ENCODE peak calls at places on chromosomes 12 and 14, in eight cellular contexts. A is PC-9, Z is H9, T is esophagus muscularis mucosa, G is stomach, C is K562, N is DND-41, F is pancreas. X is an unnamed sample.

GRCh38 chr12:22372277-22372837 is 37.9 kb upstream of the ST8SIA1 start:
- DNase-seq in A (no peak), Z (no peak), T (no peak), G (no peak), C (no peak), N (no peak), F (no peak), X (no peak)

GRCh38 chr14:95683793-95684192 is 2.4 kb upstream of the TCL1B start:
- DNase-seq in A (no peak), Z (peak), T (no peak), G (peak), C (no peak), N (peak), F (no peak), X (no peak)

GRCh38 chr14:104872469-104873341 is 7.6 kb downstream of the CEP170B start:
- DNase-seq in A (peak), Z (peak), T (no peak), G (peak), C (peak), N (no peak), F (peak), X (no peak)

GRCh38 chr12:109952160-109952858 is 43.9 kb downstream of the GIT2 start:
- DNase-seq in A (no peak), Z (no peak), T (no peak), G (no peak), C (no peak), N (no peak), F (peak), X (no peak)

GRCh38 chr14:71163050-71163841 is 256.0 kb downstream of the PCNX1 start:
- DNase-seq in A (no peak), Z (no peak), T (no peak), G (no peak), C (no peak), N (no peak), F (no peak), X (no peak)

GRCh38 chr12:69404851-69405365 is 45.4 kb downstream of the YEATS4 start:
- DNase-seq in A (no peak), Z (no peak), T (no peak), G (no peak), C (no peak), N (no peak), F (no peak), X (no peak)

GRCh38 chr12:11787921-11788849 is 138.7 kb downstream of the ETV6 start:
- DNase-seq in A (no peak), Z (no peak), T (no peak), G (no peak), C (no peak), N (peak), F (no peak), X (no peak)

GRCh38 chr12:72256725-72257124 is 15.4 kb upstream of the TRHDE start:
- DNase-seq in A (no peak), Z (no peak), T (no peak), G (no peak), C (no peak), N (no peak), F (no peak), X (no peak)

GRCh38 chr12:30914986-30915591 is 11.5 kb upstream of the TSPAN11 start:
- DNase-seq in A (no peak), Z (peak), T (no peak), G (no peak), C (no peak), N (no peak), F (no peak), X (no peak)

GRCh38 chr12:111137968-111138367 is 217.6 kb upstream of the MYL2 start:
- DNase-seq in A (no peak), Z (no peak), T (no peak), G (no peak), C (no peak), N (no peak), F (no peak), X (no peak)

GRCh38 chr14:23307687-23308644 is 1.3 kb downstream of the BCL2L2 start:
- DNase-seq in A (no peak), Z (no peak), T (no peak), G (no peak), C (no peak), N (no peak), F (no peak), X (peak)

GRCh38 chr14:104206281-104206904 is 68.0 kb downstream of the KIF26A start:
- DNase-seq in A (no peak), Z (peak), T (no peak), G (peak), C (no peak), N (peak), F (no peak), X (no peak)

GRCh38 chr14:49240383-49240782 is 345.8 kb downstream of the RPS29 start:
- DNase-seq in A (peak), Z (peak), T (no peak), G (no peak), C (no peak), N (no peak), F (no peak), X (peak)

GRCh38 chr12:46187023-46187422 is 81.8 kb downstream of the SLC38A1 start:
- DNase-seq in A (no peak), Z (no peak), T (no peak), G (no peak), C (no peak), N (no peak), F (peak), X (peak)

GRCh38 chr12:27462151-27462694 is 15.7 kb downstream of the SMCO2 start:
- DNase-seq in A (no peak), Z (no peak), T (no peak), G (no peak), C (no peak), N (no peak), F (no peak), X (no peak)

GRCh38 chr12:62891805-62892549 is 43.0 kb downstream of the PPM1H start:
- DNase-seq in A (no peak), Z (no peak), T (no peak), G (no peak), C (peak), N (no peak), F (no peak), X (no peak)

GRCh38 chr14:92846162-92846897 is 52.2 kb downstream of the GOLGA5 start:
- DNase-seq in A (no peak), Z (no peak), T (no peak), G (no peak), C (peak), N (no peak), F (no peak), X (peak)

GRCh38 chr12:90085491-90086274 is 377.0 kb upstream of the ATP2B1 start:
- DNase-seq in A (no peak), Z (no peak), T (no peak), G (no peak), C (no peak), N (no peak), F (no peak), X (no peak)

GRCh38 chr14:78567343-78567742 is 397.2 kb downstream of the NRXN3 start:
- DNase-seq in A (no peak), Z (no peak), T (no peak), G (no peak), C (no peak), N (no peak), F (no peak), X (no peak)

GRCh38 chr12:122533841-122534240 is 6.8 kb downstream of the KNTC1 start:
- DNase-seq in A (no peak), Z (no peak), T (no peak), G (no peak), C (no peak), N (no peak), F (no peak), X (no peak)

GRCh38 chr12:113403435-113404415 is at the start of gene SDS:
- DNase-seq in A (no peak), Z (no peak), T (no peak), G (peak), C (peak), N (no peak), F (peak), X (no peak)

GRCh38 chr14:78933948-78934524 is 763.9 kb downstream of the NRXN3 start:
- DNase-seq in A (peak), Z (no peak), T (no peak), G (no peak), C (peak), N (no peak), F (no peak), X (no peak)

GRCh38 chr12:128268348-128268725 is 1.4 kb downstream of the TMEM132C start:
- DNase-seq in A (no peak), Z (peak), T (no peak), G (no peak), C (no peak), N (no peak), F (no peak), X (no peak)

GRCh38 chr12:89951050-89951693 is 242.5 kb upstream of the ATP2B1 start:
- DNase-seq in A (peak), Z (no peak), T (no peak), G (no peak), C (no peak), N (no peak), F (no peak), X (peak)

GRCh38 chr14:75519826-75520692 is 2.2 kb upstream of the BATF start:
- DNase-seq in A (no peak), Z (no peak), T (no peak), G (no peak), C (no peak), N (no peak), F (no peak), X (no peak)

GRCh38 chr12:16348435-16349131 is 1.1 kb downstream of the MGST1 start:
- DNase-seq in A (no peak), Z (no peak), T (no peak), G (no peak), C (no peak), N (no peak), F (no peak), X (no peak)

GRCh38 chr14:24986206-24986893 is 63.6 kb downstream of the STXBP6 start:
- DNase-seq in A (no peak), Z (no peak), T (no peak), G (no peak), C (no peak), N (no peak), F (no peak), X (no peak)

GRCh38 chr12:4273651-4274395 is at the start of gene CCND2:
- DNase-seq in A (no peak), Z (peak), T (peak), G (peak), C (peak), N (peak), F (peak), X (peak)
- H3K27ac ChIP-seq in A (no peak), Z (no peak), T (peak), G (peak), C (peak), N (no peak), F (peak), X (peak)

GRCh38 chr12:4506430-4506829 is 32.3 kb upstream of the RAD51AP1 start:
- DNase-seq in A (no peak), Z (no peak), T (no peak), G (no peak), C (no peak), N (no peak), F (no peak), X (no peak)

GRCh38 chr12:4505381-4505986 is 33.2 kb upstream of the RAD51AP1 start:
- DNase-seq in A (no peak), Z (no peak), T (no peak), G (no peak), C (no peak), N (no peak), F (no peak), X (no peak)

GRCh38 chr12:4506870-4507269 is 31.8 kb upstream of the RAD51AP1 start:
- DNase-seq in A (no peak), Z (no peak), T (no peak), G (no peak), C (no peak), N (peak), F (no peak), X (peak)
- H3K27ac ChIP-seq in A (no peak), Z (no peak), T (no peak), G (no peak), C (no peak), N (peak), F (no peak), X (no peak)

GRCh38 chr12:48865141-48865440 is 579 bp downstream of the RND1 start:
- DNase-seq in A (no peak), Z (peak), T (no peak), G (no peak), C (no peak), N (no peak), F (no peak), X (no peak)
- H3K27ac ChIP-seq in A (no peak), Z (no peak), T (no peak), G (peak), C (no peak), N (no peak), F (no peak), X (no peak)

DNA sequence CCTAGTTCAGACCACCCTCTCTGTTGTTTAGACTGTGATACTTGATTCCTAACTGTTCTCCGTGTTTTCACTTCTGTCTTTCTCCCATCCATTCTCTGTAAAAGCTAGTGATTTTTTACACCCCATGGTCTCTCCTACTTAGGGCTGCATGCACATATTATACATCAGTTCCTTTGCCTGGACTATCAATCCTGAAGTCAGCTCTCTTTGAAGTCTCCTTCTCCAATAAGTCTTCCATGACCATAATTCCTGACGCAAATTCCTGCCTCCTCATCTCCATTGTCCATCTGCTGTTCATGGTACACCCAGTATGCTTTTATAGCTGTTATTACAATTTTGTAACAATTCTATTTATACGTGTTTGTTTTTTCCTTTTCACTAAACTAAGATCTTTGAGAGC is 398.9 kb upstream of the PDE3A start:
- DNase-seq in A (no peak), Z (no peak), T (no peak), G (no peak), C (no peak), N (no peak), F (no peak), X (no peak)
- H3K27ac ChIP-seq in A (no peak), Z (no peak), T (no peak), G (no peak), C (no peak), N (no peak), F (no peak), X (no peak)

DNA sequence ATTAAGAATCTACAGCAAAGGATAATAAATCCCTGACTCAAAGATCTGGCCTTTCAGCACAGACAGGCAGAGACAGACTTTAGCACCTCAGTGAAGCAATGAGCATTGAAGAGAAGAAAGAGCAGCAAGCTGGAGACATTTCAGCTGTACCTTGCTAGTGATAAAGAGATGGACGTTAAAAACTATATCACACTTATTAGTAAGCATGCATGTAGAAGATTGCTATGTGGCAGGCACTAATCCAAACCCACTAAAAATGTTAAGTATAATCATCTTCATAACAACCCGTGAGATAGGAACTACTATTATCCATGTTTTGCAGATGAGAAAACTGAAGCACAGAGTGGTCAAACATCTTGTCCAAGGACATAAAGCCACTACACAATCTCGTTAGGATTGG is 1538.3 kb upstream of the FLRT2 start:
- DNase-seq in A (no peak), Z (no peak), T (no peak), G (no peak), C (no peak), N (no peak), F (no peak), X (no peak)
- H3K27ac ChIP-seq in A (no peak), Z (no peak), T (no peak), G (no peak), C (no peak), N (no peak), F (no peak), X (no peak)

DNA sequence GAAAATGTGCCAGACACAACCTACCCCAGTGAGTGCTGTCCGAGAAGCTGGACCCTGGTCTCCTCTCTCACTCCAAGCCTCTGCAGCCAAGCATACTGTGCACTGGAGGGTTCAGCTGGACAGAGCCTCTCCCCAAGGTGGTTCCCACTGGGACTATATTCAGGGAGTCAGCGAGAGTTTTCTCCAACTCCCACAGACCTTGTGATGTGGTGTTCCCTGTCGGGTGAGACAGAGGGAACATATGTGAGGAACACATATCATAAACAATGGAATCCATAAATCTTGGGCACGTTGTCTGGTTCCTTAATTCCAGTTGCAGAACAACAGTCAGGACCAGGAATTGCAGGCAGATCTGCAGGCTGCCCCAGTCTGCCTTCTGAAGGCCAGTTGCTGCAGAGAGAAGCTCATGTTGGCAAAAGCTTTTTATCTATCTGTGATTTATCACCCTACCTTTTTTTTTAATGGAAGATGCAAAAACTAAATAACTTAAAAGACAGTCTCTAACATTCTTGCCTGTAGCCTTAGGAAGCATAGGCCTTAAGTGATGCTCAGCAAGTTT is 619.9 kb upstream of the TBX3 start:
- DNase-seq in A (no peak), Z (no peak), T (peak), G (no peak), C (no peak), N (no peak), F (no peak), X (no peak)
- H3K27ac ChIP-seq in A (no peak), Z (no peak), T (no peak), G (no peak), C (no peak), N (no peak), F (no peak), X (no peak)

GRCh38 chr12:102440109-102440405 is 40.3 kb downstream of the IGF1 start:
- DNase-seq in A (no peak), Z (no peak), T (no peak), G (no peak), C (no peak), N (no peak), F (no peak), X (no peak)
- H3K27ac ChIP-seq in A (no peak), Z (no peak), T (no peak), G (no peak), C (peak), N (no peak), F (no peak), X (no peak)

DNA sequence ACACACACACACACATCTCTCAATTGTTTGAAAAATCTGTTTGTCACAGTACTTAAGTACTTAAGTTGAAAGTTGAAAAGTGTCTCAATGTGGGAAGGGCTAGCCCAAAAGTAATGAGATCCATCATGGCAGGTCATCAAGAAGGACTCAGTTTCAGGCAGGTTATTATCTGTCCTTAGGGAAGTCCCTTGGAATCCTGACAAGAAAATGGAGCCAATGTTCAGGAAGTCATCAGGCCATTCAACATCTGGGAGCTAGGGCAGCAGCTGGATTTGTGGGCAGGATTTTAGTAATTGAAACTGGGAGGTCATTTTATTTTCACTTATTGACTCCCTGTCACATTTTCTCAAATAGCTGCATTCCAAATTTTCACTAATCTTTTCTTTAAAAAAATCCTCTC is 56.1 kb downstream of the MSRB3 start:
- DNase-seq in A (no peak), Z (no peak), T (no peak), G (no peak), C (no peak), N (no peak), F (no peak), X (no peak)
- H3K27ac ChIP-seq in A (no peak), Z (no peak), T (no peak), G (no peak), C (no peak), N (no peak), F (no peak), X (no peak)